ENCODE peak calls at places on chromosomes 7 and 10, in four cellular contexts. One of them, this sample, is unnamed.

GRCh38 chr10:133364645-133365431 is 7.0 kb upstream of the FUOM start:
- DNase-seq in lower leg skin: no peak
- DNase-seq in transverse colon: peak
- DNase-seq in A549: no peak
- DNase-seq in this sample: no peak

GRCh38 chr7:47181609-47182264 is 400.2 kb downstream of the TNS3 start:
- DNase-seq in lower leg skin: no peak
- DNase-seq in transverse colon: peak
- DNase-seq in A549: no peak
- DNase-seq in this sample: no peak

GRCh38 chr7:134619627-134620331 is 26.9 kb upstream of the BPGM start:
- DNase-seq in lower leg skin: no peak
- DNase-seq in transverse colon: no peak
- DNase-seq in A549: peak
- DNase-seq in this sample: no peak

GRCh38 chr10:88983206-88983605 is 7.4 kb upstream of the FAS start:
- DNase-seq in lower leg skin: no peak
- DNase-seq in transverse colon: no peak
- DNase-seq in A549: no peak
- DNase-seq in this sample: no peak

GRCh38 chr10:44780461-44780860 is 130.7 kb upstream of the TMEM72 start:
- DNase-seq in lower leg skin: no peak
- DNase-seq in transverse colon: no peak
- DNase-seq in A549: no peak
- DNase-seq in this sample: no peak

GRCh38 chr7:113483657-113484056 is 365.3 kb upstream of the SMIM30 start:
- DNase-seq in lower leg skin: no peak
- DNase-seq in transverse colon: no peak
- DNase-seq in A549: no peak
- DNase-seq in this sample: no peak

GRCh38 chr10:73858013-73858708 is 16.2 kb downstream of the CAMK2G start:
- DNase-seq in lower leg skin: no peak
- DNase-seq in transverse colon: no peak
- DNase-seq in A549: no peak
- DNase-seq in this sample: peak

GRCh38 chr10:24642921-24643678 is 80.6 kb downstream of the ARHGAP21 start:
- DNase-seq in lower leg skin: no peak
- DNase-seq in transverse colon: no peak
- DNase-seq in A549: peak
- DNase-seq in this sample: no peak

GRCh38 chr10:98800263-98800662 is 353.5 kb upstream of the HPS1 start:
- DNase-seq in lower leg skin: no peak
- DNase-seq in transverse colon: no peak
- DNase-seq in A549: no peak
- DNase-seq in this sample: no peak

GRCh38 chr7:105017263-105018051 is 3.5 kb downstream of the KMT2E start:
- DNase-seq in lower leg skin: no peak
- DNase-seq in transverse colon: no peak
- DNase-seq in A549: no peak
- DNase-seq in this sample: no peak
- TF ChIP-seq POLR2A in lower leg skin: no peak
- TF ChIP-seq POLR2A in transverse colon: no peak
- TF ChIP-seq POLR2A in A549: no peak
- TF ChIP-seq POLR2A in this sample: no peak

GRCh38 chr7:38863609-38864291 is 45.2 kb downstream of the VPS41 start:
- DNase-seq in lower leg skin: no peak
- DNase-seq in transverse colon: no peak
- DNase-seq in A549: no peak
- DNase-seq in this sample: no peak
- TF ChIP-seq POLR2A in lower leg skin: no peak
- TF ChIP-seq POLR2A in transverse colon: no peak
- TF ChIP-seq POLR2A in A549: no peak
- TF ChIP-seq POLR2A in this sample: no peak

GRCh38 chr7:5532520-5533335 is 109.1 kb upstream of the TNRC18 start:
- DNase-seq in lower leg skin: peak
- DNase-seq in transverse colon: peak
- DNase-seq in A549: peak
- DNase-seq in this sample: peak
- TF ChIP-seq POLR2A in lower leg skin: no peak
- TF ChIP-seq POLR2A in transverse colon: peak
- TF ChIP-seq POLR2A in A549: no peak
- TF ChIP-seq POLR2A in this sample: peak

GRCh38 chr7:31545549-31545948 is 31.7 kb downstream of the ITPRID1 start:
- DNase-seq in lower leg skin: no peak
- DNase-seq in transverse colon: no peak
- DNase-seq in A549: no peak
- DNase-seq in this sample: no peak

GRCh38 chr7:31553636-31554035 is 39.7 kb downstream of the ITPRID1 start:
- DNase-seq in lower leg skin: no peak
- DNase-seq in transverse colon: no peak
- DNase-seq in A549: no peak
- DNase-seq in this sample: no peak

GRCh38 chr7:31549621-31550020 is 35.7 kb downstream of the ITPRID1 start:
- DNase-seq in lower leg skin: no peak
- DNase-seq in transverse colon: no peak
- DNase-seq in A549: no peak
- DNase-seq in this sample: no peak

GRCh38 chr7:31550432-31550831 is 36.5 kb downstream of the ITPRID1 start:
- DNase-seq in lower leg skin: no peak
- DNase-seq in transverse colon: no peak
- DNase-seq in A549: no peak
- DNase-seq in this sample: no peak
- TF ChIP-seq POLR2A in lower leg skin: no peak
- TF ChIP-seq POLR2A in transverse colon: no peak
- TF ChIP-seq POLR2A in A549: no peak
- TF ChIP-seq POLR2A in this sample: no peak

DNA sequence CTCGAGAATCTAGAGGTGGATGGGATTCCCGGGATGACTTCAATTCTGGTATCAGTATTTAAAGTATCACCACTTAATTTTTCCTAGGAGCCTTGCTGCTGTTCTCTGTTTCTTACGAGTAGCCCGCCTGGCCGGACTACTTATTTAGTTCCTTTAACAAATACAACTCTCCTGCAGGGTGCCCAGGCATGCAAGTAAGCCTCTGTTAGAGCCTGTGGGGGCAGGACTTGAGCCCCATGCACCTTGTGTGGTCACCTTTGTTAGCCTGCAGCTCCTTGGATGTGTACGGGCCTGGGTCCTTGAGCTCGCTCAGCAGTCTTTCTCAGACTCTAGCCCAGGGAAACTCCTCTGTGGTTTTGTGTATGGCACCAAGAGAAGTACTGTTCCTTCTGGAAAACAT is 16.1 kb downstream of the EIF4H start:
- DNase-seq in lower leg skin: no peak
- DNase-seq in transverse colon: no peak
- DNase-seq in A549: no peak
- DNase-seq in this sample: peak
- TF ChIP-seq POLR2A in lower leg skin: no peak
- TF ChIP-seq POLR2A in transverse colon: no peak
- TF ChIP-seq POLR2A in A549: no peak
- TF ChIP-seq POLR2A in this sample: no peak

DNA sequence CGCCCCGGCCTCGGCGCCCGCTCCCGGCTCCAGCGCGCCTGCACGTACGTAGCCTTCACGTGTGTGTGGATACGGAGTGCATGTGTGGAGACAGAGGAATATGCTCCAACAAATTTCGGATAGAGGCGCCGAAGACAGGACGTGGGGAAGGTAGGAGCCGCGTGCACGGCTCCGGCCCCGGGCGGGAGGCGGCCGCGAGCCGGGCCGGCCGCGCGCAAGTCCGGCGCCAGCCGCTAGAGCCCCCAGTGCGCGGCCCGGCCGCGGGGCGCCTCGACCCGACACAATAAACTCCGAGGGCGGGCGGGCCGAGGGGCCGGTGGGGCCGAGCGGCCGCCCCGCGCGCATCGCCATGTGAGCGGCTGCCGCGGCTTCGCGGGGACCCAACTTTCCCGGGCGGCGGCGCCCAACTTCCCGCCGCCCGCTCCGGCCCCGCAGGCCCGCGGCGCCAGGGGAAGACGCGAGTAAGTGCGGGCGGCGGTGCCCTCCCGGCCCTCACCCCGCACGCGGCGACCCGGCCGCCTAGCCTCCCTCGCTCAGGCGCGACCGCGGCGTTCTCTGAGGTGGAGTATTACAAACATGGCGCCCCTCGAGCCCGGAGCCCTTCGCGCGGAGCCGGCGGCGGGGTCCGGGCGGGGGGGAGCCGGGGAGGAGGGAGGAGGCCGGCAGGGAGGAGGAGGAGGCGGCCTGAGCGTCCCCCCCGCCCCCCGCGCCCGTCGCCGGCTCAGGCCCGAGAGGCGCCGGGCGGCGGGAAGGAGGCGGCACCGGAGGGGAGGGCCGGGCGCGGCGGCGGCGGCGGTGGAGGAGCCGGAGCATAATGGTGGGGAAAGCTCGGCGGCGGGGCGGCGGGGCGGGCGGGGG is at the start of gene ZMYND11:
- DNase-seq in lower leg skin: peak
- DNase-seq in transverse colon: peak
- DNase-seq in A549: peak
- DNase-seq in this sample: peak
- TF ChIP-seq POLR2A in lower leg skin: no peak
- TF ChIP-seq POLR2A in transverse colon: no peak
- TF ChIP-seq POLR2A in A549: peak
- TF ChIP-seq POLR2A in this sample: no peak